ENCODE peak calls at places on chromosomes 16 and 17, in ten cellular contexts. U is H7; N is NCI-H748 treated with DMSO at 0.1 percent for 48 hours; I is natural killer cell; J is NCI-H1930; E is mucosa of gallbladder; W is NCI-H524; X is nucleus accumbens; M is ELR; Z is activated effector memory CD4-positive, alpha-beta T cell treated with Interleukin-2 at 50 U/mL for 16 hours. A is an unnamed sample.

GRCh38 chr16:67021321-67021720 is 7.6 kb upstream of the CBFB start:
- DNase-seq in E (no peak), Z (no peak), N (no peak), M (no peak), I (no peak), J (no peak), W (no peak), U (peak; percentile 17), X (no peak), A (no peak)

GRCh38 chr16:9139965-9140364 is 48.5 kb downstream of the HAPSTR1 start:
- DNase-seq in M (peak; percentile 51), W (peak; percentile 52), U (peak; percentile 60), N (no peak), X (no peak), I (no peak), Z (no peak), J (no peak), E (no peak), A (no peak)

GRCh38 chr17:31750578-31750977 is 108.5 kb downstream of the COPRS start:
- DNase-seq in M (no peak), E (no peak), I (no peak), W (no peak), Z (no peak), J (no peak), X (no peak), U (no peak), N (no peak), A (no peak)

GRCh38 chr16:48365030-48365600 is 20.1 kb downstream of the SIAH1 start:
- DNase-seq in X (no peak), U (no peak), I (no peak), E (no peak), W (no peak), Z (no peak), N (no peak), J (no peak), M (no peak), A (no peak)

GRCh38 chr17:78595135-78595810 is 18.1 kb upstream of the DNAH17 start:
- DNase-seq in J (no peak), I (no peak), M (no peak), N (no peak), U (no peak), W (no peak), E (no peak), Z (no peak), X (no peak), A (no peak)

GRCh38 chr16:64715624-64716023 is 406.2 kb downstream of the CDH11 start:
- DNase-seq in N (no peak), U (no peak), M (no peak), Z (no peak), E (no peak), I (no peak), X (no peak), W (no peak), J (no peak), A (no peak)

GRCh38 chr16:72312862-72313261 is 140.9 kb upstream of the PMFBP1 start:
- DNase-seq in N (no peak), X (no peak), Z (no peak), M (no peak), J (no peak), E (no peak), U (no peak), W (no peak), I (no peak), A (no peak)

GRCh38 chr17:52147431-52147830 is 11.1 kb downstream of the CA10 start:
- DNase-seq in E (no peak), Z (no peak), U (no peak), I (no peak), J (no peak), N (no peak), M (peak; percentile 48), X (no peak), W (peak; percentile 30), A (no peak)

GRCh38 chr17:39116224-39116623 is 35.2 kb downstream of the PLXDC1 start:
- DNase-seq in W (no peak), J (no peak), E (no peak), X (no peak), Z (no peak), U (no peak), I (no peak), M (no peak), N (no peak), A (no peak)

GRCh38 chr16:66386629-66387622 is 20.4 kb downstream of the CDH5 start:
- DNase-seq in W (no peak), M (no peak), X (no peak), J (no peak), E (no peak), I (no peak), Z (no peak), N (no peak), U (no peak), A (no peak)

GRCh38 chr16:26795184-26795583 is 271.5 kb upstream of the C16orf82 start:
- DNase-seq in J (no peak), N (peak; percentile 3), W (no peak), I (no peak), Z (no peak), X (no peak), M (no peak), U (peak; percentile 22), E (no peak), A (no peak)

GRCh38 chr17:73437826-73438225 is 126.0 kb upstream of the CDC42EP4 start:
- DNase-seq in U (peak; percentile 37), X (no peak), Z (no peak), W (no peak), M (no peak), J (no peak), N (no peak), I (no peak), E (no peak), A (no peak)

GRCh38 chr16:16083421-16084156 is 134.2 kb downstream of the ABCC1 start:
- DNase-seq in M (peak; percentile 59), U (no peak), J (no peak), Z (no peak), W (no peak), I (no peak), X (no peak), E (no peak), N (no peak), A (no peak)

GRCh38 chr17:38447502-38448095 is 19.3 kb downstream of the ARHGAP23 start:
- DNase-seq in N (no peak), U (no peak), X (no peak), M (no peak), J (no peak), I (no peak), E (no peak), W (no peak), Z (no peak), A (no peak)

GRCh38 chr16:81523387-81524115 is 78.9 kb downstream of the CMIP start:
- DNase-seq in J (no peak), M (peak; percentile 92), N (no peak), X (no peak), E (no peak), U (no peak), W (no peak), Z (no peak), I (no peak), A (no peak)

GRCh38 chr16:28321700-28322411 is 29.5 kb downstream of the SBK1 start:
- DNase-seq in J (no peak), W (no peak), E (no peak), Z (no peak), N (no peak), X (no peak), U (peak; percentile 91), I (no peak), M (peak; percentile 42), A (no peak)